ENCODE peak calls at places on chromosomes 4 and X, in eight cellular contexts. D is M059J; Z is Right ventricle myocardium superior; F is ACHN; U is NCI-H1436 treated with DMSO at 0.1 percent for 48 hours; V is stimulated activated CD8-positive, alpha-beta memory T cell treated with anti-CD3 and anti-CD28 coated beads, Interleukin-7, amount 100 ng/mL, for 1 hour; G is NCI-H2029 treated with DMSO at 0.1 percent for 48 hours; E is fibroblast of lung. Q is an unnamed sample.

GRCh38 chr4:57404463-57404862 is 294.3 kb upstream of the IGFBP7 start:
- DNase-seq in D (peak; percentile 10), Z (no peak), F (no peak), U (no peak), V (no peak), G (no peak), E (no peak), Q (no peak)

GRCh38 chrX:30181353-30181752 is 34.0 kb upstream of the MAGEB2 start:
- DNase-seq in D (no peak), Z (no peak), F (no peak), U (no peak), V (no peak), G (no peak), E (no peak), Q (no peak)

GRCh38 chr4:25786497-25787065 is 76.2 kb downstream of the SEL1L3 start:
- DNase-seq in D (no peak), Z (no peak), F (no peak), U (no peak), V (no peak), G (no peak), E (no peak), Q (no peak)

GRCh38 chr4:89222171-89222570 is 85.4 kb downstream of the GPRIN3 start:
- DNase-seq in D (peak; percentile 32), Z (no peak), F (no peak), U (no peak), V (no peak), G (no peak), E (no peak), Q (no peak)

GRCh38 chr4:53122280-53123116 is 243.4 kb downstream of the SCFD2 start:
- DNase-seq in D (no peak), Z (no peak), F (no peak), U (no peak), V (no peak), G (no peak), E (no peak), Q (no peak)

GRCh38 chr4:55736605-55737183 is 82.9 kb upstream of the EXOC1L start:
- DNase-seq in D (peak; percentile 9), Z (no peak), F (peak; percentile 17), U (no peak), V (no peak), G (peak; percentile 23), E (peak; percentile 19), Q (no peak)

GRCh38 chr4:14111730-14112171 is 484.2 kb upstream of the BOD1L1 start:
- DNase-seq in D (peak; percentile 96), Z (no peak), F (no peak), U (no peak), V (no peak), G (no peak), E (peak; percentile 11), Q (no peak)

GRCh38 chr4:61214680-61215079 is 14.6 kb downstream of the ADGRL3 start:
- DNase-seq in D (no peak), Z (no peak), F (no peak), U (no peak), V (no peak), G (no peak), E (no peak), Q (no peak)

GRCh38 chrX:29561417-29561816 is 653.9 kb upstream of the MAGEB2 start:
- DNase-seq in D (peak; percentile 4), Z (no peak), F (no peak), U (no peak), V (no peak), G (no peak), E (peak; percentile 52), Q (no peak)

GRCh38 chr4:10582059-10582686 is 102.4 kb downstream of the CLNK start:
- DNase-seq in D (peak; percentile 51), Z (no peak), F (peak; percentile 56), U (no peak), V (no peak), G (peak; percentile 71), E (peak; percentile 77), Q (no peak)

GRCh38 chr4:26124753-26125236 is 196.0 kb upstream of the RBPJ start:
- DNase-seq in D (peak; percentile 52), Z (no peak), F (no peak), U (no peak), V (no peak), G (no peak), E (peak; percentile 73), Q (no peak)

GRCh38 chr4:110265001-110265400 is 66.6 kb upstream of the ELOVL6 start:
- DNase-seq in D (no peak), Z (no peak), F (no peak), U (no peak), V (no peak), G (no peak), E (no peak), Q (no peak)

GRCh38 chr4:183360161-183360919 is 38.1 kb upstream of the CLDN24 start:
- DNase-seq in D (peak; percentile 85), Z (no peak), F (no peak), U (no peak), V (no peak), G (no peak), E (no peak), Q (no peak)

GRCh38 chr4:79684516-79684915 is 276.5 kb upstream of the GK2 start:
- DNase-seq in D (no peak), Z (no peak), F (no peak), U (no peak), V (no peak), G (no peak), E (no peak), Q (no peak)

GRCh38 chr4:165967486-165967885 is 94.4 kb downstream of the TLL1 start:
- DNase-seq in D (peak; percentile 65), Z (no peak), F (no peak), U (no peak), V (no peak), G (no peak), E (no peak), Q (no peak)

GRCh38 chr4:182205293-182205692 is 37.9 kb upstream of the TENM3 start:
- DNase-seq in D (no peak), Z (no peak), F (no peak), U (no peak), V (no peak), G (no peak), E (no peak), Q (no peak)

GRCh38 chr4:133555671-133556070 is 406.6 kb downstream of the PCDH10 start:
- DNase-seq in D (peak; percentile 13), Z (no peak), F (no peak), U (no peak), V (no peak), G (no peak), E (peak; percentile 42), Q (no peak)

GRCh38 chr4:1752284-1753041 is 31.1 kb downstream of the TACC3 start:
- DNase-seq in D (no peak), Z (no peak), F (no peak), U (no peak), V (no peak), G (no peak), E (no peak), Q (no peak)

GRCh38 chrX:120463241-120463640 is 5.9 kb downstream of the LAMP2 start:
- DNase-seq in D (peak; percentile 38), Z (no peak), F (no peak), U (no peak), V (no peak), G (no peak), E (peak; percentile 72), Q (no peak)

GRCh38 chr4:54433686-54434085 is 204.6 kb downstream of the PDGFRA start:
- DNase-seq in D (no peak), Z (no peak), F (peak; percentile 27), U (no peak), V (no peak), G (no peak), E (peak; percentile 45), Q (no peak)

Q was measured in epithelial cell of proximal tubule.